ENCODE peak calls at places on chromosome 7, in five cellular contexts. X is suprapubic skin, T is coronary artery, M is stomach, S is left ventricle myocardium inferior. Z is an unnamed sample.

GRCh38 chr7:38675500-38676106 is 44.4 kb upstream of the AMPH start:
- DNase-seq in T (no peak), S (no peak), X (no peak), M (no peak), Z (no peak)

GRCh38 chr7:154437238-154437637 is 385.0 kb downstream of the DPP6 start:
- DNase-seq in S (no peak), M (no peak), X (no peak), T (no peak), Z (no peak)

GRCh38 chr7:4790078-4790465 is 14.6 kb downstream of the AP5Z1 start:
- DNase-seq in X (no peak), T (no peak), M (no peak), S (no peak), Z (no peak)

GRCh38 chr7:41832936-41833335 is 130.0 kb upstream of the INHBA start:
- DNase-seq in S (no peak), T (no peak), X (no peak), M (no peak), Z (no peak)

GRCh38 chr7:94907420-94908203 is at the start of gene PPP1R9A:
- DNase-seq in X (no peak), S (peak; percentile 33), T (no peak), M (peak; percentile 58), Z (no peak)

GRCh38 chr7:29189743-29190201 is 4.8 kb upstream of the CHN2 start:
- DNase-seq in M (peak; percentile 76), T (no peak), X (no peak), S (peak; percentile 50), Z (peak; percentile 53)

GRCh38 chr7:46146454-46147255 is 225.6 kb upstream of the IGFBP3 start:
- DNase-seq in S (peak; percentile 24), M (no peak), X (no peak), T (no peak), Z (no peak)

GRCh38 chr7:150368884-150369739 is 490 bp downstream of the REPIN1 start:
- DNase-seq in S (peak; percentile 71), X (no peak), T (peak; percentile 89), M (peak; percentile 63), Z (peak; percentile 89)

GRCh38 chr7:87016606-87017005 is 42.8 kb downstream of the ELAPOR2 start:
- DNase-seq in S (no peak), T (no peak), M (no peak), X (no peak), Z (no peak)

GRCh38 chr7:86932038-86932512 is 127.4 kb downstream of the ELAPOR2 start:
- DNase-seq in S (no peak), M (no peak), X (no peak), T (no peak), Z (no peak)

GRCh38 chr7:51927738-51928137 is 611.1 kb upstream of the COBL start:
- DNase-seq in X (no peak), S (no peak), T (no peak), M (no peak), Z (no peak)

GRCh38 chr7:99095698-99096097 is 48.2 kb downstream of the SMURF1 start:
- DNase-seq in X (no peak), M (no peak), T (no peak), S (peak; percentile 18), Z (no peak)

GRCh38 chr7:157410831-157411556 is 74.2 kb downstream of the DNAJB6 start:
- DNase-seq in S (peak; percentile 1), M (no peak), X (no peak), T (no peak), Z (no peak)

GRCh38 chr7:129741743-129742213 is 130.3 kb downstream of the NRF1 start:
- DNase-seq in M (no peak), S (no peak), T (no peak), X (no peak), Z (no peak)

GRCh38 chr7:101871351-101871750 is 53.9 kb downstream of the CUX1 start:
- DNase-seq in M (no peak), S (no peak), T (no peak), X (no peak), Z (no peak)

GRCh38 chr7:42198974-42199668 is 37.9 kb downstream of the GLI3 start:
- DNase-seq in M (no peak), T (no peak), X (no peak), S (no peak), Z (no peak)

GRCh38 chr7:121288894-121289293 is 39.9 kb upstream of the WNT16 start:
- DNase-seq in S (no peak), M (no peak), T (no peak), X (no peak), Z (no peak)

GRCh38 chr7:149741629-149742028 is 31.8 kb downstream of the ZNF467 start:
- DNase-seq in T (no peak), S (no peak), X (no peak), M (no peak), Z (no peak)

GRCh38 chr7:101128040-101128834 is 1.3 kb downstream of the SERPINE1 start:
- DNase-seq in X (no peak), M (no peak), T (no peak), S (no peak), Z (no peak)

GRCh38 chr7:77753173-77753572 is 45.1 kb downstream of the TMEM60 start:
- DNase-seq in S (no peak), X (no peak), T (no peak), M (no peak), Z (no peak)

GRCh38 chr7:102287465-102288146 is 938 bp downstream of the SH2B2 start:
- DNase-seq in T (no peak), X (no peak), S (no peak), M (peak; percentile 57), Z (peak; percentile 70)

GRCh38 chr7:13017325-13017853 is 330.0 kb downstream of the ARL4A start:
- DNase-seq in S (no peak), T (no peak), X (no peak), M (no peak), Z (no peak)

DNA sequence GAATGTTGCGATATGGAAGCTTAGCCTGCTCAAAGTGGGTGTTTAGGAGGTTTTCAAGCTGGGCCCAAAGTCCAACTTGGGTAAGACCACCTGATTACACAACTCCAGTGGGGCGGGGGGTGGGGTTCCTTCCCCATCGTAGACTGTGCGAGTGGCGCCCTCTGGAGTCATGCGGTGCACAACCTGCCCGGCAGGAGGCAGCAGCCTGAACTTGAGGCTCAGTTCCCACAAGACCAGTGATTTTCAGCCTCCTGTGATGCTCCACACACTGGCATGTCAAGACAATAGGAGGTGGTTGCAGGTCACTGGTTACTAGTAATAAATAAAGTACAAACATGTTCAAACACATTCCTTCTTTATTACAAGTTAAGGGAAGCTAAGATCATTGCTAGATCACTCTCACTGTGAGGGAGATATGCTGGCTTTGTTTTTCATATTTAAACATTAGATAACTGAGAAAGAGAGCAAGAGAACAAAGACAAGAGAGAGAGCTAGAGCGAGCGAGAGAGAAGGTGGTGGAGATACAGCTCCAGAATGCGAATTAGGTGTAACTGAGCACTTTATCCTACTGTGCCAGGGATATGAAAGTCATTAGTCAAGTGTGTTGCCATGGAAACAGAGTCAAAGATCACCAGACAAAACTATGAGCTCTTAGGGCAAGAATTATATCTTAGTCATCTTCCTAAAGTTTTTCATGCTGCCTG is 97.4 kb upstream of the BMPER start:
- DNase-seq in M (no peak), S (no peak), T (no peak), X (no peak), Z (peak; percentile 29)
- TF ChIP-seq CTCF in M (no peak), S (peak; percentile 20), T (no peak), X (no peak), Z (peak; percentile 60)

GRCh38 chr7:47354831-47355541 is 226.9 kb downstream of the TNS3 start:
- DNase-seq in T (no peak), X (peak; percentile 65), M (peak; percentile 83), S (peak; percentile 57), Z (no peak)

GRCh38 chr7:47349401-47349800 is 232.5 kb downstream of the TNS3 start:
- DNase-seq in X (peak; percentile 45), T (peak; percentile 46), M (peak; percentile 11), S (no peak), Z (no peak)

GRCh38 chr7:47350425-47350824 is 231.5 kb downstream of the TNS3 start:
- DNase-seq in T (no peak), M (peak; percentile 23), X (peak; percentile 70), S (no peak), Z (no peak)

GRCh38 chr7:47352394-47352968 is 229.4 kb downstream of the TNS3 start:
- DNase-seq in S (no peak), X (peak; percentile 62), M (peak; percentile 25), T (peak; percentile 63), Z (no peak)

GRCh38 chr7:47351233-47352154 is 230.4 kb downstream of the TNS3 start:
- DNase-seq in M (peak; percentile 20), S (no peak), X (peak; percentile 66), T (peak; percentile 64), Z (no peak)
- TF ChIP-seq CTCF in M (no peak), S (peak; percentile 15), X (no peak), T (no peak), Z (no peak)

GRCh38 chr7:106086062-106086461 is 26.1 kb downstream of the SYPL1 start:
- DNase-seq in M (no peak), S (no peak), T (no peak), X (no peak), Z (no peak)

GRCh38 chr7:106080307-106080987 is 31.7 kb downstream of the SYPL1 start:
- DNase-seq in S (peak; percentile 27), M (no peak), T (no peak), X (no peak), Z (no peak)

GRCh38 chr7:106083717-106084116 is 28.4 kb downstream of the SYPL1 start:
- DNase-seq in M (no peak), X (no peak), T (no peak), S (no peak), Z (no peak)

GRCh38 chr7:106085015-106085414 is 27.1 kb downstream of the SYPL1 start:
- DNase-seq in X (no peak), M (no peak), S (no peak), T (no peak), Z (no peak)

DNA sequence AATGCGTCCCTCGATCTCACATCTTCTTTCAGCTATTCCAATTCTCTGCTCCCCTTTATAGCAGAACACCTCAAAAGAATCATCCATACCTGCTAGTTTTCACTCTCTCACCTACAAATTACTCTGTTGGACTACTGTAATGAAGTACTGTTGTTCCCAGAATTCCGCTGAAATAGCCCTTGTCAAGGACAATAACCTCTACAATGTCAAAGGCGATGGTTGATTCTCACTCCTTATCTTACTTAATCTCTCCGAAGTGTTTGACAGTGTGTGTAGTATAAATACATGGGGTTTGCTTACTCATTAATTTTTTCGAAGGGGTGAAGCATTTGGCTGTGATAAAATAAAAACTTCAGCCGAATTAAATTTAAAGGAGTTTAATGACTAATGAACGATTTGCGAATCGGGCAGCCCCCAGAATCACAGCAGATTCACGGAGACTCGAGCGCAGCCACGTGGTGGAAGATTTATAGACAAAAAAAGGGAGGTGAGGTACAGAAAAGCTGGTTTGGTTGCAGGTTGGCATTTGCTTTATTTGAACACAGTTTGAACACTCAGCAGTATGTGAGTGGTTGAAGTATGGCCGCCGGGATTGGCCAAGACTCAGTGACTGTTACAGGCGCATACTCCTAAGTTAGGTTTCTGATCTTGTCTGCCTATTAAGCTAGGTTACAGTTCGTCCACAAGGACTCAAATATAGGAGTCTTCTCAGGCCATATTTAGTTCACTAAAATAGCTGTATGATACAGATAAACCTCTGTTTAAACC is 29.8 kb downstream of the SYPL1 start:
- DNase-seq in X (no peak), T (no peak), M (no peak), S (no peak), Z (no peak)
- TF ChIP-seq CTCF in X (no peak), T (no peak), M (no peak), S (no peak), Z (no peak)

DNA sequence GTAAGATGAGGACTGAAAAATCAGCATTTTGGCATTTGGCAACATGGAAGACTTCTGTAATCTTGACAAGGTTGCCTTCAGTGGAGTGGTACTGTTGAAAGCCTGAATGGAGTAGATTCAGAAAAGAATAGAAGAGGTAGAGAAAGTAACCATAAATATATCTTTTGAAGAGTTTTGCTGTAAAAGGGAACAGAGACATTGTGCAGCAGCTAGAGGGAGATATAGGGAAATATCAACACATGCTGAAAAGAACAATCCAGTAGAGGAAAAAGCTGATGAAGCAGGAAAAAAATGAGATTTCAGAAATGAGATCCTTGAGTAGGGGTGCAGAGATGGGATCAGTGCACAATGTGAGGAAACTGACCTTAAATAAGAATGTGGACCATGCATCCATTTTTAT is 60.0 kb downstream of the RAPGEF5 start:
- DNase-seq in X (no peak), M (no peak), T (no peak), S (no peak), Z (no peak)
- TF ChIP-seq CTCF in X (no peak), M (no peak), T (peak; percentile 10), S (peak; percentile 39), Z (no peak)

Z was measured in GM12865.